ENCODE peak calls at places on chromosomes 16 and 17, in six cellular contexts. One of them, this sample, is unnamed.

GRCh38 chr17:79742951-79743476 is 12.3 kb downstream of the ENPP7 start:
- DNase-seq in stromal cell of bone marrow: no peak
- DNase-seq in activated CD4-positive, alpha-beta T cell treated with anti-CD3 and anti-CD28 coated beads for 24 hours: no peak
- DNase-seq in cerebellum: no peak
- DNase-seq in H54: no peak
- DNase-seq in nephron progenitor cell: no peak
- DNase-seq in this sample: no peak

GRCh38 chr16:20114356-20114755 is 40.7 kb upstream of the GPR139 start:
- DNase-seq in H54: peak
- DNase-seq in cerebellum: peak
- DNase-seq in stromal cell of bone marrow: no peak
- DNase-seq in activated CD4-positive, alpha-beta T cell treated with anti-CD3 and anti-CD28 coated beads for 24 hours: no peak
- DNase-seq in nephron progenitor cell: no peak
- DNase-seq in this sample: no peak

GRCh38 chr17:57264776-57265175 is 8.5 kb downstream of the MSI2 start:
- DNase-seq in nephron progenitor cell: no peak
- DNase-seq in H54: no peak
- DNase-seq in stromal cell of bone marrow: no peak
- DNase-seq in activated CD4-positive, alpha-beta T cell treated with anti-CD3 and anti-CD28 coated beads for 24 hours: no peak
- DNase-seq in cerebellum: no peak
- DNase-seq in this sample: no peak

GRCh38 chr17:10613775-10614513 is 43.2 kb downstream of the MYH3 start:
- DNase-seq in activated CD4-positive, alpha-beta T cell treated with anti-CD3 and anti-CD28 coated beads for 24 hours: no peak
- DNase-seq in cerebellum: no peak
- DNase-seq in H54: no peak
- DNase-seq in nephron progenitor cell: no peak
- DNase-seq in stromal cell of bone marrow: peak
- DNase-seq in this sample: no peak

GRCh38 chr16:14448874-14449273 is 181.2 kb downstream of the PARN start:
- DNase-seq in activated CD4-positive, alpha-beta T cell treated with anti-CD3 and anti-CD28 coated beads for 24 hours: no peak
- DNase-seq in nephron progenitor cell: no peak
- DNase-seq in stromal cell of bone marrow: no peak
- DNase-seq in H54: no peak
- DNase-seq in cerebellum: no peak
- DNase-seq in this sample: no peak

GRCh38 chr16:71479420-71479819 is 9.7 kb downstream of the ZNF19 start:
- DNase-seq in nephron progenitor cell: peak
- DNase-seq in stromal cell of bone marrow: no peak
- DNase-seq in H54: no peak
- DNase-seq in cerebellum: peak
- DNase-seq in activated CD4-positive, alpha-beta T cell treated with anti-CD3 and anti-CD28 coated beads for 24 hours: no peak
- DNase-seq in this sample: peak

GRCh38 chr16:15726715-15727114 is 76.7 kb downstream of the NDE1 start:
- DNase-seq in nephron progenitor cell: no peak
- DNase-seq in activated CD4-positive, alpha-beta T cell treated with anti-CD3 and anti-CD28 coated beads for 24 hours: no peak
- DNase-seq in cerebellum: no peak
- DNase-seq in stromal cell of bone marrow: no peak
- DNase-seq in H54: no peak
- DNase-seq in this sample: no peak

GRCh38 chr16:68363847-68364600 is 53.2 kb downstream of the PRMT7 start:
- DNase-seq in activated CD4-positive, alpha-beta T cell treated with anti-CD3 and anti-CD28 coated beads for 24 hours: no peak
- DNase-seq in H54: no peak
- DNase-seq in nephron progenitor cell: no peak
- DNase-seq in cerebellum: no peak
- DNase-seq in stromal cell of bone marrow: no peak
- DNase-seq in this sample: peak

GRCh38 chr17:4706121-4706520 is 2.2 kb upstream of the PELP1 start:
- DNase-seq in H54: peak
- DNase-seq in nephron progenitor cell: no peak
- DNase-seq in activated CD4-positive, alpha-beta T cell treated with anti-CD3 and anti-CD28 coated beads for 24 hours: no peak
- DNase-seq in stromal cell of bone marrow: no peak
- DNase-seq in cerebellum: no peak
- DNase-seq in this sample: no peak

GRCh38 chr16:67397451-67397801 is 4.1 kb upstream of the TPPP3 start:
- DNase-seq in activated CD4-positive, alpha-beta T cell treated with anti-CD3 and anti-CD28 coated beads for 24 hours: no peak
- DNase-seq in stromal cell of bone marrow: no peak
- DNase-seq in nephron progenitor cell: peak
- DNase-seq in cerebellum: no peak
- DNase-seq in H54: no peak
- DNase-seq in this sample: peak

GRCh38 chr17:72255481-72255880 is 134.7 kb downstream of the SOX9 start:
- DNase-seq in nephron progenitor cell: no peak
- DNase-seq in H54: no peak
- DNase-seq in cerebellum: no peak
- DNase-seq in activated CD4-positive, alpha-beta T cell treated with anti-CD3 and anti-CD28 coated beads for 24 hours: no peak
- DNase-seq in stromal cell of bone marrow: no peak
- DNase-seq in this sample: peak

This sample was measured in NCI-H82.